ENCODE peak calls at places on chromosomes 7 and 10, in seven cellular contexts. One of them, this sample, is unnamed.

GRCh38 chr10:129446182-129446581 is 20.9 kb upstream of the MGMT start:
- DNase-seq in tibial nerve: no peak
- DNase-seq in IMR-90: no peak
- DNase-seq in heart left ventricle: no peak
- DNase-seq in ovary: no peak
- DNase-seq in body of pancreas: no peak
- DNase-seq in prostate gland: no peak
- DNase-seq in this sample: no peak

GRCh38 chr10:124864421-124865193 is 63.0 kb downstream of the ABRAXAS2 start:
- DNase-seq in tibial nerve: no peak
- DNase-seq in IMR-90: no peak
- DNase-seq in heart left ventricle: peak; percentile 93
- DNase-seq in ovary: no peak
- DNase-seq in body of pancreas: peak; percentile 83
- DNase-seq in prostate gland: peak; percentile 26
- DNase-seq in this sample: no peak

GRCh38 chr10:104054430-104054829 is 31.2 kb downstream of the COL17A1 start:
- DNase-seq in tibial nerve: no peak
- DNase-seq in IMR-90: peak; percentile 77
- DNase-seq in heart left ventricle: no peak
- DNase-seq in ovary: no peak
- DNase-seq in body of pancreas: no peak
- DNase-seq in prostate gland: no peak
- DNase-seq in this sample: no peak

GRCh38 chr7:26987338-26987737 is 108.5 kb downstream of the HOXA1 start:
- DNase-seq in tibial nerve: no peak
- DNase-seq in IMR-90: no peak
- DNase-seq in heart left ventricle: no peak
- DNase-seq in ovary: no peak
- DNase-seq in body of pancreas: no peak
- DNase-seq in prostate gland: no peak
- DNase-seq in this sample: no peak

GRCh38 chr7:142796501-142797341 is 26.0 kb downstream of the PRSS2 start:
- DNase-seq in tibial nerve: no peak
- DNase-seq in IMR-90: no peak
- DNase-seq in heart left ventricle: no peak
- DNase-seq in ovary: peak; percentile 47
- DNase-seq in body of pancreas: no peak
- DNase-seq in prostate gland: no peak
- DNase-seq in this sample: no peak

GRCh38 chr7:5315761-5316160 is 33.0 kb downstream of the SLC29A4 start:
- DNase-seq in tibial nerve: no peak
- DNase-seq in IMR-90: no peak
- DNase-seq in heart left ventricle: no peak
- DNase-seq in ovary: no peak
- DNase-seq in body of pancreas: no peak
- DNase-seq in prostate gland: no peak
- DNase-seq in this sample: no peak

GRCh38 chr7:112882506-112882905 is 92.3 kb upstream of the TMEM168 start:
- DNase-seq in tibial nerve: no peak
- DNase-seq in IMR-90: no peak
- DNase-seq in heart left ventricle: no peak
- DNase-seq in ovary: no peak
- DNase-seq in body of pancreas: no peak
- DNase-seq in prostate gland: no peak
- DNase-seq in this sample: no peak

GRCh38 chr10:22713853-22714523 is 390 bp downstream of the PIP4K2A start:
- DNase-seq in tibial nerve: no peak
- DNase-seq in IMR-90: peak; percentile 13
- DNase-seq in heart left ventricle: peak; percentile 38
- DNase-seq in ovary: no peak
- DNase-seq in body of pancreas: peak; percentile 22
- DNase-seq in prostate gland: peak; percentile 11
- DNase-seq in this sample: no peak

GRCh38 chr10:85026878-85027467 is 698.6 kb downstream of the CCSER2 start:
- DNase-seq in tibial nerve: no peak
- DNase-seq in IMR-90: no peak
- DNase-seq in heart left ventricle: no peak
- DNase-seq in ovary: no peak
- DNase-seq in body of pancreas: no peak
- DNase-seq in prostate gland: no peak
- DNase-seq in this sample: no peak

GRCh38 chr7:87328281-87328680 is 17.2 kb upstream of the CROT start:
- DNase-seq in tibial nerve: no peak
- DNase-seq in IMR-90: peak; percentile 39
- DNase-seq in heart left ventricle: no peak
- DNase-seq in ovary: no peak
- DNase-seq in body of pancreas: no peak
- DNase-seq in prostate gland: no peak
- DNase-seq in this sample: no peak

GRCh38 chr10:90862908-90863514 is 5.2 kb upstream of the HTR7 start:
- DNase-seq in tibial nerve: no peak
- DNase-seq in IMR-90: peak; percentile 47
- DNase-seq in heart left ventricle: no peak
- DNase-seq in ovary: no peak
- DNase-seq in body of pancreas: no peak
- DNase-seq in prostate gland: no peak
- DNase-seq in this sample: no peak

GRCh38 chr10:114347191-114347739 is 57.0 kb downstream of the AFAP1L2 start:
- DNase-seq in tibial nerve: no peak
- DNase-seq in IMR-90: no peak
- DNase-seq in heart left ventricle: no peak
- DNase-seq in ovary: no peak
- DNase-seq in body of pancreas: no peak
- DNase-seq in prostate gland: no peak
- DNase-seq in this sample: no peak

DNA sequence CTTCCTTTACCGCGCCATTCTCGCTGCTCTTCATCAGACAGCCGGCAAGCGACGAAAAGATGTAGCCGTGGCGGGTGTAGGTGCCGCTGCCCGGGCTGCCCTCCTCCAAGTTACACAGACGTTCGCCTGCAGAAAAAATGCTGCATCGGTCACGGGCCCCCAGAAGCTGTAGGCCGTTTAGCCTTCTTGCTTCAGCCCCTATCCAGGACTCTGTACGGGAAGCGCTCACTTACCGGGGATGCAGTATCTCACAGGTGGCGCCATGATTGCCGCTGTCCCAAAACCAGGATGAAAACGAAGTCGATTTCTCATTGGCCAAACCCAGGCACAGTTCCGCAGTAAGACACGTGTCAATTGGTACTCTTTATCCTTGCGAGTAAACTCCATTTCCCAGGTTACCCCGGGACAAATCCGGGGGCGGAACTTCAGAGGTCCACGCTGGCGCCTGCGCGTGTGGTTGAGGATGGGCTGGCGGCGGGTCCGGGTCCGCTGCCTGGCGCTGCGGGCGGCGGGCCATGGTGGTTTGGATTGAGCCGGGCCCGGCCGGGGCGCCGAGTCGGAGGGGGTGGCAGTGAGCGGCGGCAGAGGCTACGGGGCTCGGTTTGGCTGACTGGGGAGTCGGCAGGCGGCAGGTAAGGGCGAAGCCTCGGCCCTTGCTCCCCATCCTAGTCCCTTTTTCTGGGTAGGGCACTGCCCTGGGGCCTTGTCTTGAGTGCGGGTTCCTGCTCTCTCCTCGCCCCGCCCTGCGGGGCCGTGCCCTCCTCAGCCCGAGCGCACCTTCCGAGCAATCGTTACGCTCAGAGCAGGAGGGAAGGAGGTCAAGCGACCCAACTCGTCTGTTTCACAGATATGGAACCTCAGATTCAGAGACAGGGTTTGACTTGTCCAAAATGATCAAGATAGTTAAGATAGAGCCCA is at the start of the genes EXOSC1 and ZDHHC16:
- DNase-seq in tibial nerve: peak; percentile 79
- DNase-seq in IMR-90: peak; percentile 97
- DNase-seq in heart left ventricle: peak; percentile 93
- DNase-seq in ovary: peak; percentile 91
- DNase-seq in body of pancreas: peak; percentile 87
- DNase-seq in prostate gland: peak; percentile 96
- DNase-seq in this sample: peak; percentile 98
- TF ChIP-seq POLR2A in tibial nerve: peak; percentile 19
- TF ChIP-seq POLR2A in IMR-90: peak; percentile 74
- TF ChIP-seq POLR2A in heart left ventricle: peak; percentile 81
- TF ChIP-seq POLR2A in ovary: peak; percentile 6
- TF ChIP-seq POLR2A in body of pancreas: peak; percentile 60
- TF ChIP-seq POLR2A in prostate gland: peak; percentile 87
- TF ChIP-seq POLR2A in this sample: peak; percentile 32

GRCh38 chr10:119663866-119664698 is 12.9 kb downstream of the BAG3 start:
- DNase-seq in tibial nerve: no peak
- DNase-seq in IMR-90: no peak
- DNase-seq in heart left ventricle: no peak
- DNase-seq in ovary: no peak
- DNase-seq in body of pancreas: no peak
- DNase-seq in prostate gland: no peak
- DNase-seq in this sample: no peak
- H3K4me3 ChIP-seq in tibial nerve: no peak overlapping the region
- H3K4me3 ChIP-seq in IMR-90: no peak overlapping the region
- H3K4me3 ChIP-seq in heart left ventricle: no peak overlapping the region
- H3K4me3 ChIP-seq in ovary: no peak overlapping the region
- H3K4me3 ChIP-seq in body of pancreas: no peak overlapping the region
- H3K4me3 ChIP-seq in prostate gland: no peak overlapping the region
- H3K4me3 ChIP-seq in this sample: no peak overlapping the region

GRCh38 chr7:127901895-127902703 is 129.1 kb downstream of the LRRC4 start:
- DNase-seq in tibial nerve: no peak
- DNase-seq in IMR-90: no peak
- DNase-seq in heart left ventricle: no peak
- DNase-seq in ovary: no peak
- DNase-seq in body of pancreas: no peak
- DNase-seq in prostate gland: no peak
- DNase-seq in this sample: no peak

GRCh38 chr7:127896683-127897082 is 134.6 kb downstream of the LRRC4 start:
- DNase-seq in tibial nerve: no peak
- DNase-seq in IMR-90: no peak
- DNase-seq in heart left ventricle: no peak
- DNase-seq in ovary: no peak
- DNase-seq in body of pancreas: no peak
- DNase-seq in prostate gland: no peak
- DNase-seq in this sample: no peak

GRCh38 chr7:127900735-127901685 is 130.2 kb downstream of the LRRC4 start:
- DNase-seq in tibial nerve: no peak
- DNase-seq in IMR-90: no peak
- DNase-seq in heart left ventricle: no peak
- DNase-seq in ovary: no peak
- DNase-seq in body of pancreas: peak; percentile 42
- DNase-seq in prostate gland: no peak
- DNase-seq in this sample: no peak

GRCh38 chr7:127897704-127898454 is 133.4 kb downstream of the LRRC4 start:
- DNase-seq in tibial nerve: no peak
- DNase-seq in IMR-90: peak; percentile 62
- DNase-seq in heart left ventricle: no peak
- DNase-seq in ovary: no peak
- DNase-seq in body of pancreas: no peak
- DNase-seq in prostate gland: no peak
- DNase-seq in this sample: no peak

DNA sequence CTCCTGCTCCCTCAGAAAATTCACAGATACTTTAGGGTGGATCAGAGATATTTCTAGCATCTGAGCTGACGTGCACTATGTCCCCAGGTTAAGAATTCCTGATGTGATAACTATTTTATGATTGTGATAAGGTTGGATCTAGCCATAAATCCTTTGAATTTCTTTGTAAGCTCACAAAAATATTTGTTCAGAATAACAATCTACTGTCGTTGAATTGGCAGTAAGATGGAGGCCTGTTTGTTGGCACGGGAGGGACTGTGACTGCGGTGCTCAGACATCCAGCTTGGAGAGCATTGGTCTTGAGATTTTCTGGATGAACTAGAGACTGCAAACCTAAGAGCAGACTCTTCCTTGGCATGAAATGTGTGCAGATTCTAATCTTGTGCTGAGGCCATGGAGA is 131.1 kb downstream of the LRRC4 start:
- DNase-seq in tibial nerve: no peak
- DNase-seq in IMR-90: no peak
- DNase-seq in heart left ventricle: no peak
- DNase-seq in ovary: no peak
- DNase-seq in body of pancreas: no peak
- DNase-seq in prostate gland: no peak
- DNase-seq in this sample: no peak
- H3K4me1 ChIP-seq in tibial nerve: peaks cover 35% of the 10 kb centered on the region
- H3K4me1 ChIP-seq in IMR-90: peaks cover 21% of the 10 kb centered on the region
- H3K4me1 ChIP-seq in heart left ventricle: peaks cover 14% of the 10 kb centered on the region
- H3K4me1 ChIP-seq in ovary: peaks cover 4% of the 10 kb centered on the region
- H3K4me1 ChIP-seq in body of pancreas: peaks cover 59% of the 10 kb centered on the region
- H3K4me1 ChIP-seq in prostate gland: peaks cover 3% of the 10 kb centered on the region
- H3K4me1 ChIP-seq in this sample: peaks cover 34% of the 10 kb centered on the region

GRCh38 chr10:67764012-67764822 is 68.2 kb upstream of the CTNNA3 start:
- DNase-seq in tibial nerve: peak; percentile 98
- DNase-seq in IMR-90: peak; percentile 89
- DNase-seq in heart left ventricle: peak; percentile 92
- DNase-seq in ovary: peak; percentile 97
- DNase-seq in body of pancreas: peak; percentile 94
- DNase-seq in prostate gland: peak; percentile 94
- DNase-seq in this sample: peak; percentile 99
- TF ChIP-seq POLR2A in tibial nerve: no peak
- TF ChIP-seq POLR2A in IMR-90: no peak
- TF ChIP-seq POLR2A in heart left ventricle: no peak
- TF ChIP-seq POLR2A in ovary: no peak
- TF ChIP-seq POLR2A in body of pancreas: peak; percentile 47
- TF ChIP-seq POLR2A in prostate gland: no peak
- TF ChIP-seq POLR2A in this sample: peak; percentile 10

This sample was measured in esophagus muscularis mucosa.